ENCODE peak calls at places on chromosomes 11 and 22, in eight cellular contexts. One of them, this sample, is unnamed.
A peak's percentile ranks its signal among the peaks of the same experiment; 100 is the strongest.

GRCh38 chr11:128323381-128323780 is 264.0 kb downstream of the ETS1 start:
- DNase-seq in Panc1: no peak
- DNase-seq in NCI-H226: no peak
- DNase-seq in fibroblast of pulmonary artery: peak; percentile 63
- DNase-seq in iPS DF 6.9: no peak
- DNase-seq in NCI-H146: peak; percentile 8
- DNase-seq in AG09309: no peak
- DNase-seq in NCI-H2081: no peak
- DNase-seq in this sample: no peak

GRCh38 chr11:130609121-130610035 is 160.9 kb downstream of the ADAMTS15 start:
- DNase-seq in Panc1: no peak
- DNase-seq in NCI-H226: no peak
- DNase-seq in fibroblast of pulmonary artery: peak; percentile 79
- DNase-seq in iPS DF 6.9: no peak
- DNase-seq in NCI-H146: no peak
- DNase-seq in AG09309: no peak
- DNase-seq in NCI-H2081: no peak
- DNase-seq in this sample: no peak

GRCh38 chr22:21994881-21995444 is 12.4 kb upstream of the TOP3B start:
- DNase-seq in Panc1: no peak
- DNase-seq in NCI-H226: no peak
- DNase-seq in fibroblast of pulmonary artery: no peak
- DNase-seq in iPS DF 6.9: no peak
- DNase-seq in NCI-H146: no peak
- DNase-seq in AG09309: no peak
- DNase-seq in NCI-H2081: no peak
- DNase-seq in this sample: no peak

GRCh38 chr11:18790820-18791174 is 801 bp downstream of the PTPN5 start:
- DNase-seq in Panc1: no peak
- DNase-seq in NCI-H226: no peak
- DNase-seq in fibroblast of pulmonary artery: no peak
- DNase-seq in iPS DF 6.9: no peak
- DNase-seq in NCI-H146: no peak
- DNase-seq in AG09309: no peak
- DNase-seq in NCI-H2081: no peak
- DNase-seq in this sample: no peak

GRCh38 chr11:10051868-10052586 is 242.0 kb downstream of the SBF2 start:
- DNase-seq in Panc1: no peak
- DNase-seq in NCI-H226: no peak
- DNase-seq in fibroblast of pulmonary artery: no peak
- DNase-seq in iPS DF 6.9: no peak
- DNase-seq in NCI-H146: no peak
- DNase-seq in AG09309: no peak
- DNase-seq in NCI-H2081: no peak
- DNase-seq in this sample: no peak

GRCh38 chr11:122509899-122510298 is 145.6 kb upstream of the UBASH3B start:
- DNase-seq in Panc1: no peak
- DNase-seq in NCI-H226: no peak
- DNase-seq in fibroblast of pulmonary artery: no peak
- DNase-seq in iPS DF 6.9: no peak
- DNase-seq in NCI-H146: no peak
- DNase-seq in AG09309: no peak
- DNase-seq in NCI-H2081: no peak
- DNase-seq in this sample: no peak

GRCh38 chr22:44659140-44659539 is 42.9 kb upstream of the PRR5 start:
- DNase-seq in Panc1: no peak
- DNase-seq in NCI-H226: no peak
- DNase-seq in fibroblast of pulmonary artery: no peak
- DNase-seq in iPS DF 6.9: no peak
- DNase-seq in NCI-H146: no peak
- DNase-seq in AG09309: no peak
- DNase-seq in NCI-H2081: no peak
- DNase-seq in this sample: no peak

GRCh38 chr11:17352925-17353227 is 1.3 kb downstream of the NCR3LG1 start:
- DNase-seq in Panc1: peak; percentile 28
- DNase-seq in NCI-H226: peak; percentile 39
- DNase-seq in fibroblast of pulmonary artery: peak; percentile 56
- DNase-seq in iPS DF 6.9: no peak
- DNase-seq in NCI-H146: peak; percentile 74
- DNase-seq in AG09309: no peak
- DNase-seq in NCI-H2081: peak; percentile 23
- DNase-seq in this sample: peak; percentile 59

GRCh38 chr11:113663567-113663966 is 42.5 kb downstream of the TMPRSS5 start:
- DNase-seq in Panc1: no peak
- DNase-seq in NCI-H226: peak; percentile 41
- DNase-seq in fibroblast of pulmonary artery: no peak
- DNase-seq in iPS DF 6.9: no peak
- DNase-seq in NCI-H146: peak; percentile 21
- DNase-seq in AG09309: no peak
- DNase-seq in NCI-H2081: no peak
- DNase-seq in this sample: no peak

GRCh38 chr22:29719894-29720645 is at the start of gene CABP7:
- DNase-seq in Panc1: no peak
- DNase-seq in NCI-H226: no peak
- DNase-seq in fibroblast of pulmonary artery: no peak
- DNase-seq in iPS DF 6.9: no peak
- DNase-seq in NCI-H146: peak; percentile 34
- DNase-seq in AG09309: no peak
- DNase-seq in NCI-H2081: no peak
- DNase-seq in this sample: no peak

GRCh38 chr22:36184433-36185035 is 17.1 kb downstream of the APOL4 start:
- DNase-seq in Panc1: no peak
- DNase-seq in NCI-H226: no peak
- DNase-seq in fibroblast of pulmonary artery: peak; percentile 50
- DNase-seq in iPS DF 6.9: no peak
- DNase-seq in NCI-H146: peak; percentile 60
- DNase-seq in AG09309: peak; percentile 25
- DNase-seq in NCI-H2081: no peak
- DNase-seq in this sample: no peak

GRCh38 chr11:92964471-92964870 is 5.0 kb upstream of the MTNR1B start:
- DNase-seq in Panc1: no peak
- DNase-seq in NCI-H226: no peak
- DNase-seq in fibroblast of pulmonary artery: no peak
- DNase-seq in iPS DF 6.9: no peak
- DNase-seq in NCI-H146: no peak
- DNase-seq in AG09309: no peak
- DNase-seq in NCI-H2081: no peak
- DNase-seq in this sample: no peak

GRCh38 chr11:534592-535518 is 521 bp downstream of the HRAS start:
- DNase-seq in Panc1: no peak
- DNase-seq in NCI-H226: no peak
- DNase-seq in fibroblast of pulmonary artery: no peak
- DNase-seq in iPS DF 6.9: no peak
- DNase-seq in NCI-H146: peak; percentile 48
- DNase-seq in AG09309: no peak
- DNase-seq in NCI-H2081: no peak
- DNase-seq in this sample: peak; percentile 66

GRCh38 chr22:26718905-26719304 is 61.5 kb downstream of the MIAT start:
- DNase-seq in Panc1: no peak
- DNase-seq in NCI-H226: peak; percentile 74
- DNase-seq in fibroblast of pulmonary artery: peak; percentile 86
- DNase-seq in iPS DF 6.9: no peak
- DNase-seq in NCI-H146: no peak
- DNase-seq in AG09309: peak; percentile 84
- DNase-seq in NCI-H2081: no peak
- DNase-seq in this sample: no peak

GRCh38 chr11:105389952-105390351 is 219.9 kb upstream of the GRIA4 start:
- DNase-seq in Panc1: no peak
- DNase-seq in NCI-H226: no peak
- DNase-seq in fibroblast of pulmonary artery: no peak
- DNase-seq in iPS DF 6.9: peak; percentile 18
- DNase-seq in NCI-H146: peak; percentile 96
- DNase-seq in AG09309: no peak
- DNase-seq in NCI-H2081: no peak
- DNase-seq in this sample: peak; percentile 46

GRCh38 chr11:116930177-116930576 is 92.8 kb upstream of the APOA1 start:
- DNase-seq in Panc1: no peak
- DNase-seq in NCI-H226: peak; percentile 24
- DNase-seq in fibroblast of pulmonary artery: peak; percentile 57
- DNase-seq in iPS DF 6.9: peak; percentile 4
- DNase-seq in NCI-H146: no peak
- DNase-seq in AG09309: no peak
- DNase-seq in NCI-H2081: no peak
- DNase-seq in this sample: no peak

GRCh38 chr11:123152951-123153350 is 42.1 kb downstream of the CLMP start:
- DNase-seq in Panc1: no peak
- DNase-seq in NCI-H226: no peak
- DNase-seq in fibroblast of pulmonary artery: no peak
- DNase-seq in iPS DF 6.9: no peak
- DNase-seq in NCI-H146: no peak
- DNase-seq in AG09309: no peak
- DNase-seq in NCI-H2081: no peak
- DNase-seq in this sample: no peak

GRCh38 chr11:86395061-86395551 is 20.4 kb downstream of the CCDC81 start:
- DNase-seq in Panc1: no peak
- DNase-seq in NCI-H226: no peak
- DNase-seq in fibroblast of pulmonary artery: peak; percentile 8
- DNase-seq in iPS DF 6.9: no peak
- DNase-seq in NCI-H146: no peak
- DNase-seq in AG09309: no peak
- DNase-seq in NCI-H2081: no peak
- DNase-seq in this sample: no peak

GRCh38 chr22:39778055-39778454 is 115.5 kb downstream of the ENTHD1 start:
- DNase-seq in Panc1: no peak
- DNase-seq in NCI-H226: no peak
- DNase-seq in fibroblast of pulmonary artery: no peak
- DNase-seq in iPS DF 6.9: no peak
- DNase-seq in NCI-H146: peak; percentile 43
- DNase-seq in AG09309: no peak
- DNase-seq in NCI-H2081: no peak
- DNase-seq in this sample: no peak

GRCh38 chr11:95795627-95796308 is 5.5 kb downstream of the CEP57 start:
- DNase-seq in Panc1: no peak
- DNase-seq in NCI-H226: no peak
- DNase-seq in fibroblast of pulmonary artery: no peak
- DNase-seq in iPS DF 6.9: no peak
- DNase-seq in NCI-H146: peak; percentile 97
- DNase-seq in AG09309: no peak
- DNase-seq in NCI-H2081: peak; percentile 56
- DNase-seq in this sample: no peak

GRCh38 chr11:64813826-64814225 is 3.5 kb upstream of the MEN1 start:
- DNase-seq in Panc1: no peak
- DNase-seq in NCI-H226: no peak
- DNase-seq in fibroblast of pulmonary artery: no peak
- DNase-seq in iPS DF 6.9: no peak
- DNase-seq in NCI-H146: no peak
- DNase-seq in AG09309: no peak
- DNase-seq in NCI-H2081: no peak
- DNase-seq in this sample: no peak

GRCh38 chr11:122804796-122805195 is 33.5 kb upstream of the CRTAM start:
- DNase-seq in Panc1: no peak
- DNase-seq in NCI-H226: no peak
- DNase-seq in fibroblast of pulmonary artery: no peak
- DNase-seq in iPS DF 6.9: no peak
- DNase-seq in NCI-H146: no peak
- DNase-seq in AG09309: no peak
- DNase-seq in NCI-H2081: no peak
- DNase-seq in this sample: no peak

GRCh38 chr11:112227471-112227870 is 1.2 kb downstream of the PTS start:
- DNase-seq in Panc1: no peak
- DNase-seq in NCI-H226: no peak
- DNase-seq in fibroblast of pulmonary artery: no peak
- DNase-seq in iPS DF 6.9: no peak
- DNase-seq in NCI-H146: no peak
- DNase-seq in AG09309: no peak
- DNase-seq in NCI-H2081: no peak
- DNase-seq in this sample: no peak

GRCh38 chr11:78731008-78731407 is 156.3 kb upstream of the NARS2 start:
- DNase-seq in Panc1: no peak
- DNase-seq in NCI-H226: peak; percentile 3
- DNase-seq in fibroblast of pulmonary artery: peak; percentile 47
- DNase-seq in iPS DF 6.9: no peak
- DNase-seq in NCI-H146: peak; percentile 53
- DNase-seq in AG09309: no peak
- DNase-seq in NCI-H2081: peak; percentile 16
- DNase-seq in this sample: no peak

GRCh38 chr11:1640076-1640946 is 10.7 kb downstream of the KRTAP5-5 start:
- DNase-seq in Panc1: no peak
- DNase-seq in NCI-H226: no peak
- DNase-seq in fibroblast of pulmonary artery: peak; percentile 19
- DNase-seq in iPS DF 6.9: peak; percentile 50
- DNase-seq in NCI-H146: peak; percentile 77
- DNase-seq in AG09309: no peak
- DNase-seq in NCI-H2081: no peak
- DNase-seq in this sample: peak; percentile 58

GRCh38 chr11:88377661-88378060 is 40.1 kb upstream of the CTSC start:
- DNase-seq in Panc1: no peak
- DNase-seq in NCI-H226: no peak
- DNase-seq in fibroblast of pulmonary artery: no peak
- DNase-seq in iPS DF 6.9: no peak
- DNase-seq in NCI-H146: no peak
- DNase-seq in AG09309: no peak
- DNase-seq in NCI-H2081: no peak
- DNase-seq in this sample: no peak

GRCh38 chr11:71153005-71153395 is 99.4 kb downstream of the SHANK2 start:
- DNase-seq in Panc1: no peak
- DNase-seq in NCI-H226: peak; percentile 63
- DNase-seq in fibroblast of pulmonary artery: no peak
- DNase-seq in iPS DF 6.9: no peak
- DNase-seq in NCI-H146: no peak
- DNase-seq in AG09309: no peak
- DNase-seq in NCI-H2081: no peak
- DNase-seq in this sample: no peak

GRCh38 chr11:117827521-117828511 is 3.3 kb upstream of the FXYD2 start:
- DNase-seq in Panc1: no peak
- DNase-seq in NCI-H226: no peak
- DNase-seq in fibroblast of pulmonary artery: no peak
- DNase-seq in iPS DF 6.9: no peak
- DNase-seq in NCI-H146: no peak
- DNase-seq in AG09309: no peak
- DNase-seq in NCI-H2081: no peak
- DNase-seq in this sample: peak; percentile 33